ENCODE peak calls at places on chromosomes 16 and 17, in four cellular contexts. W, Y, H and X are unnamed samples.

GRCh38 chr17:10646393-10646990 is 10.6 kb downstream of the MYH3 start:
- DNase-seq in W (peak), Y (peak), H (peak), X (peak)

GRCh38 chr16:70740919-70741778 is 55.3 kb upstream of the MTSS2 start:
- DNase-seq in W (no peak), Y (no peak), H (peak), X (no peak)

GRCh38 chr16:81567987-81568748 is 123.6 kb downstream of the CMIP start:
- DNase-seq in W (peak), Y (no peak), H (peak), X (peak)

GRCh38 chr16:69150146-69150865 is 17.9 kb downstream of the UTP4 start:
- DNase-seq in W (peak), Y (peak), H (peak), X (no peak)

GRCh38 chr16:81106826-81107503 is 10.8 kb upstream of the GCSH start:
- DNase-seq in W (no peak), Y (no peak), H (no peak), X (no peak)

GRCh38 chr16:67264277-67264676 is 15.1 kb upstream of the PLEKHG4 start:
- DNase-seq in W (no peak), Y (no peak), H (peak), X (no peak)

GRCh38 chr17:60142872-60143499 is 6.8 kb upstream of the CA4 start:
- DNase-seq in W (peak), Y (peak), H (peak), X (peak)

GRCh38 chr16:68499011-68499410 is 40.1 kb upstream of the ZFP90 start:
- DNase-seq in W (no peak), Y (no peak), H (no peak), X (no peak)